ENCODE peak calls at places on chromosomes 16 and 17, in four cellular contexts. Z, O, V and X are unnamed samples.

GRCh38 chr16:51164167-51164566 is 13.1 kb upstream of the SALL1 start:
- DNase-seq in O (peak), Z (no peak), V (no peak), X (no peak)

GRCh38 chr17:64221679-64222078 is 41.4 kb downstream of the TEX2 start:
- DNase-seq in V (no peak), O (no peak), Z (no peak), X (no peak)

GRCh38 chr17:1797323-1797722 is 32.4 kb downstream of the SMYD4 start:
- DNase-seq in V (no peak), O (no peak), Z (no peak), X (no peak)

GRCh38 chr16:25110392-25110947 is 1.1 kb upstream of the LCMT1 start:
- DNase-seq in Z (no peak), O (peak), V (peak), X (no peak)

GRCh38 chr16:84700518-84701277 is 898 bp downstream of the USP10 start:
- DNase-seq in O (no peak), V (no peak), Z (no peak), X (no peak)

GRCh38 chr17:45371414-45372324 is 54.8 kb upstream of the MAP3K14 start:
- DNase-seq in Z (no peak), O (peak), V (no peak), X (no peak)

GRCh38 chr17:44097110-44097810 is 26.2 kb downstream of the HDAC5 start:
- DNase-seq in Z (no peak), V (no peak), O (peak), X (no peak)

GRCh38 chr17:5181509-5182305 is 10.0 kb downstream of the ZNF594 start:
- DNase-seq in O (no peak), Z (no peak), V (no peak), X (no peak)

GRCh38 chr17:7237761-7238417 is 1.4 kb downstream of the PHF23 start:
- DNase-seq in O (peak), Z (peak), V (no peak), X (peak)

GRCh38 chr17:78746949-78747269 is 35.2 kb downstream of the CYTH1 start:
- DNase-seq in V (no peak), O (no peak), Z (no peak), X (no peak)

GRCh38 chr16:57603110-57604024 is 25.1 kb upstream of the ADGRG1 start:
- DNase-seq in Z (no peak), O (no peak), V (no peak), X (no peak)

GRCh38 chr16:379183-379960 is 2.4 kb downstream of the PGAP6 start:
- DNase-seq in Z (no peak), V (no peak), O (no peak), X (no peak)

GRCh38 chr16:3187798-3188674 is at the start of gene OR1F1:
- DNase-seq in O (peak), V (peak), Z (no peak), X (no peak)

GRCh38 chr17:78525511-78526160 is 51.6 kb downstream of the DNAH17 start:
- DNase-seq in Z (no peak), O (no peak), V (no peak), X (no peak)

GRCh38 chr17:63113167-63113566 is 147.1 kb downstream of the TANC2 start:
- DNase-seq in Z (no peak), O (no peak), V (no peak), X (no peak)

GRCh38 chr17:56690441-56691291 is 97.2 kb downstream of the NOG start:
- DNase-seq in O (no peak), Z (no peak), V (no peak), X (no peak)

GRCh38 chr17:51461578-51462004 is 201.2 kb downstream of the UTP18 start:
- DNase-seq in O (peak), Z (peak), V (peak), X (no peak)

GRCh38 chr16:19119564-19119963 is 5.8 kb downstream of the ITPRIPL2 start:
- DNase-seq in Z (no peak), O (peak), V (no peak), X (no peak)

GRCh38 chr17:79732246-79732645 is 1.5 kb downstream of the ENPP7 start:
- DNase-seq in Z (no peak), V (no peak), O (no peak), X (no peak)

GRCh38 chr16:88534731-88535141 is 35.5 kb upstream of the ZC3H18 start:
- DNase-seq in V (no peak), Z (no peak), O (no peak), X (peak)

GRCh38 chr16:19717319-19717718 is 708 bp downstream of the KNOP1 start:
- DNase-seq in O (peak), V (no peak), Z (no peak), X (no peak)

GRCh38 chr17:19979917-19980770 is 2.5 kb upstream of the AKAP10 start:
- DNase-seq in Z (no peak), V (peak), O (no peak), X (no peak)

GRCh38 chr17:10051112-10051511 is 146.0 kb upstream of the RCVRN start:
- DNase-seq in V (no peak), O (no peak), Z (no peak), X (no peak)

GRCh38 chr16:24253192-24253591 is 2.9 kb upstream of the CACNG3 start:
- DNase-seq in Z (no peak), V (no peak), O (no peak), X (peak)

GRCh38 chr17:31318298-31319190 is 2.9 kb downstream of the EVI2A start:
- DNase-seq in O (peak), Z (no peak), V (no peak), X (no peak)